ENCODE peak calls at places on chromosome 17, in five cellular contexts. F, H, C, W and A are unnamed samples. For H3K4me1, the result is how much of the 10 kb centered on the place peaks cover.

GRCh38 chr17:36849871-36850348 is 87.4 kb upstream of the LHX1 start:
- DNase-seq in C (no peak), W (no peak), F (no peak), H (no peak), A (no peak)

GRCh38 chr17:41308251-41308917 is 725 bp downstream of the KRTAP16-1 start:
- DNase-seq in W (peak), C (no peak), H (peak), F (no peak), A (peak)

GRCh38 chr17:34988644-34989043 is 8.3 kb downstream of the LIG3 start:
- DNase-seq in F (no peak), W (no peak), H (no peak), C (no peak), A (no peak)

GRCh38 chr17:44324092-44324570 is 492 bp downstream of the SLC25A39 start:
- DNase-seq in C (no peak), W (peak), F (no peak), H (peak), A (peak)

GRCh38 chr17:69431835-69432234 is 17.3 kb downstream of the MAP2K6 start:
- DNase-seq in W (no peak), C (no peak), H (no peak), F (no peak), A (no peak)

GRCh38 chr17:3827124-3827773 is 18.8 kb downstream of the NCBP3 start:
- DNase-seq in F (peak), W (peak), C (no peak), H (no peak), A (no peak)

GRCh38 chr17:6775871-6776405 is at the start of gene FBXO39:
- DNase-seq in F (peak), C (no peak), W (no peak), H (no peak), A (no peak)

GRCh38 chr17:42898147-42898807 is 2.3 kb upstream of the G6PC1 start:
- DNase-seq in H (no peak), F (no peak), W (no peak), C (no peak), A (no peak)

GRCh38 chr17:76537288-76537577 is 276 bp downstream of the CYGB start:
- DNase-seq in C (no peak), W (no peak), H (peak), F (no peak), A (peak)

GRCh38 chr17:11245792-11246191 is 4.8 kb downstream of the SHISA6 start:
- DNase-seq in F (no peak), W (no peak), C (no peak), H (no peak), A (no peak)

GRCh38 chr17:5115673-5116651 is at the start of gene USP6:
- DNase-seq in F (peak), C (no peak), W (no peak), H (peak), A (no peak)

GRCh38 chr17:63480826-63481487 is 4.1 kb downstream of the ACE start:
- DNase-seq in W (no peak), F (no peak), H (no peak), C (no peak), A (no peak)

GRCh38 chr17:77542551-77543490 is 402.1 kb downstream of the SEC14L1 start:
- DNase-seq in C (peak), F (peak), W (peak), H (peak), A (peak)

GRCh38 chr17:79929257-79930076 is 90.2 kb upstream of the CBX4 start:
- DNase-seq in H (no peak), F (peak), C (no peak), W (no peak), A (no peak)

GRCh38 chr17:751269-752001 is 629 bp downstream of the GEMIN4 start:
- DNase-seq in W (peak), H (peak), F (peak), C (no peak), A (peak)

GRCh38 chr17:79133986-79134385 is 59.4 kb downstream of the ENGASE start:
- DNase-seq in W (no peak), F (no peak), H (no peak), C (no peak), A (no peak)

GRCh38 chr17:16980813-16981731 is 9.2 kb upstream of the TNFRSF13B start:
- DNase-seq in H (no peak), C (no peak), F (no peak), W (no peak), A (no peak)

GRCh38 chr17:31733326-31733725 is 125.7 kb downstream of the COPRS start:
- DNase-seq in W (no peak), C (no peak), F (peak), H (no peak), A (no peak)

GRCh38 chr17:46122486-46122871 is 70.8 kb downstream of the KANSL1 start:
- DNase-seq in W (no peak), C (no peak), H (no peak), F (no peak), A (no peak)

GRCh38 chr17:68718465-68718864 is 117.3 kb upstream of the FAM20A start:
- DNase-seq in C (no peak), H (no peak), F (no peak), W (no peak), A (no peak)

GRCh38 chr17:44804301-44805061 is 25.6 kb downstream of the GJC1 start:
- DNase-seq in F (no peak), C (no peak), W (no peak), H (no peak), A (no peak)

GRCh38 chr17:5832886-5833285 is 237.3 kb upstream of the WSCD1 start:
- DNase-seq in F (peak), C (no peak), W (no peak), H (no peak), A (no peak)

GRCh38 chr17:44546711-44547606 is 10.3 kb upstream of the FZD2 start:
- DNase-seq in W (no peak), F (no peak), C (no peak), H (no peak), A (no peak)

GRCh38 chr17:7056386-7056785 is 12.5 kb upstream of the SLC16A11 start:
- DNase-seq in F (no peak), C (no peak), W (no peak), H (no peak), A (no peak)

DNA sequence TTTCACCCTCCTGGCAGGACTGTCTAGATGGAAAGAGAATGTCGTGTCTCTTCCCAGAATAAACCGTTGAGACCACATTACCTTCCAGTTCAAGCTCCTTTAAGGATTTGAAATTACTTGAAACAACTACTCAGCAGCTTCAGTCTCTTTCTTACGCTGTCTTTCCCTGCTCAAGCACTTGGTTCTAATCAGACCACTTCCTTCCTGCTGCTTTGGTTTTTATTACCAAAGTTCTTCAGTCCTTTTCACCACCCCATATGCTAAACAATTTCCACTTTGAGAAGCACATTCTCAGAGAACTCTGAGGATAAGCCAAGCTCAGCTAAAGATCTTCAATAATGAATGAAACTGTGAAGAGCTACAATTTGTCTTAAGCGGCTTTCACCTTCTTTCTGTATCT is 105.4 kb downstream of the STX8 start:
- DNase-seq in F (no peak), W (no peak), C (no peak), H (no peak), A (no peak)
- H3K27ac ChIP-seq in F (no peak), W (no peak), C (no peak), H (no peak), A (no peak)

GRCh38 chr17:2042355-2042929 is 620 bp downstream of the OVCA2 start:
- DNase-seq in F (peak), W (no peak), C (no peak), H (no peak), A (no peak)
- H3K4me3 ChIP-seq in F (peak), W (peak), C (peak), H (peak), A (peak)

GRCh38 chr17:57543230-57543629 is 201.9 kb downstream of the CCDC182 start:
- DNase-seq in F (no peak), W (no peak), C (no peak), H (no peak), A (no peak)
- H3K4me1 ChIP-seq in F (under half), W (under half), C (under half), H (under half), A (under half)

DNA sequence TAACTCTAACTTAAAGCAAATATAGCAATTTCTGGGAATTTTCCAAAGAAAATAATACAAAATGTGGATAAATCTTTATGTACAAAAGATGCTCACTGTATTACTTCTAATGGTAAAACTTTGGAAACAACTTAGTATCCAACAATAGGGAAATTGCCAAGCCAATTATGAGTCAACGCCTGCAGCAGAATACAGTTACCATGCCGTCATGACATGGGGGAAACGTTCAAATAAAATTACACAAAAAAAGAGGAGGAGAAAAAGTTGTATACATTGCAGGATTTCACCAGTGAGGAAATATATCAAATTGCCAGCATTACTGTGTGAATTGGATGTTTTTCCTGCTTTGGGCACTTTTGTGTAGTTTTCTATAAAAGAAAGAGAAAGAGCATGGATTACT is 469.6 kb downstream of the SOX9 start:
- DNase-seq in C (no peak), W (no peak), F (no peak), H (no peak), A (no peak)
- H3K27ac ChIP-seq in C (peak), W (no peak), F (no peak), H (no peak), A (no peak)

GRCh38 chr17:81921996-81922565 is 4.1 kb upstream of the SIRT7 start:
- DNase-seq in H (no peak), W (no peak), F (no peak), C (no peak), A (no peak)

GRCh38 chr17:81920612-81921530 is 2.9 kb upstream of the SIRT7 start:
- DNase-seq in H (no peak), W (no peak), F (no peak), C (no peak), A (no peak)

GRCh38 chr17:81923302-81924260 is 4.0 kb downstream of the MAFG start:
- DNase-seq in F (peak), W (no peak), C (peak), H (peak), A (peak)

GRCh38 chr17:81922566-81923301 is 4.8 kb upstream of the SIRT7 start:
- DNase-seq in W (no peak), H (no peak), C (no peak), F (no peak), A (peak)

DNA sequence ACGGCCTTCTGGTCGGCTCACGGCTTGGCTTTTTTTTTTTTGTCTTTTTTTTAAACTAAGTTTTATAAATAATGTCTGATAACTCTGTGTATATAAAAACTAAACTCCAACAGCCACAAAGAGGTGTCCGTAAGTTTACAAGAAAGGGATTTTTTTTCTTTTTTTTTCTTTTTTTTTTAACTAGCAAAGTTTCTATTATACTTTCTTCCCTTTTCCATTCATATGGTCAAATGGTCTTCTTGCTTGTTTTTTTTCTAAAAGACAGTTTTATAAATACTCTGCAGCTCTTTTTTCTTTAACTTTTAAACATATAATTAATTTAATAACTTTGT is 3.5 kb upstream of the SIRT7 start:
- DNase-seq in C (no peak), W (no peak), F (no peak), H (no peak), A (no peak)
- H3K4me3 ChIP-seq in C (no peak), W (no peak), F (no peak), H (no peak), A (peak)